ENCODE peak calls at places on chromosomes 7 and 10, in four cellular contexts. One of them, this sample, is unnamed.

GRCh38 chr7:101433688-101434087 is 71.0 kb downstream of the COL26A1 start:
- DNase-seq in left ventricle myocardium inferior: no peak
- DNase-seq in astrocyte: no peak
- DNase-seq in AG04449: no peak
- DNase-seq in this sample: no peak

GRCh38 chr10:84352251-84352842 is 24.0 kb downstream of the CCSER2 start:
- DNase-seq in left ventricle myocardium inferior: no peak
- DNase-seq in astrocyte: peak; percentile 41
- DNase-seq in AG04449: no peak
- DNase-seq in this sample: peak; percentile 57

GRCh38 chr10:133169173-133169947 is 9.3 kb downstream of the KNDC1 start:
- DNase-seq in astrocyte: no peak
- DNase-seq in AG04449: no peak
- DNase-seq in left ventricle myocardium inferior: no peak
- DNase-seq in this sample: no peak

GRCh38 chr7:68507644-68508043 is 1090.6 kb upstream of the AUTS2 start:
- DNase-seq in astrocyte: no peak
- DNase-seq in left ventricle myocardium inferior: no peak
- DNase-seq in AG04449: no peak
- DNase-seq in this sample: no peak

GRCh38 chr7:81499262-81500116 is 270.4 kb downstream of the HGF start:
- DNase-seq in AG04449: peak; percentile 59
- DNase-seq in left ventricle myocardium inferior: no peak
- DNase-seq in astrocyte: peak; percentile 69
- DNase-seq in this sample: peak; percentile 62

GRCh38 chr10:111093741-111094380 is 17.0 kb downstream of the ADRA2A start:
- DNase-seq in astrocyte: peak; percentile 35
- DNase-seq in AG04449: no peak
- DNase-seq in left ventricle myocardium inferior: no peak
- DNase-seq in this sample: no peak

GRCh38 chr7:65307651-65308299 is 65.9 kb upstream of the ZNF92 start:
- DNase-seq in left ventricle myocardium inferior: no peak
- DNase-seq in astrocyte: peak; percentile 38
- DNase-seq in AG04449: peak; percentile 7
- DNase-seq in this sample: peak; percentile 56

GRCh38 chr7:47132471-47132870 is 449.4 kb downstream of the TNS3 start:
- DNase-seq in left ventricle myocardium inferior: no peak
- DNase-seq in AG04449: no peak
- DNase-seq in astrocyte: peak; percentile 22
- DNase-seq in this sample: no peak

GRCh38 chr10:78909268-78909667 is 159.5 kb upstream of the ZMIZ1 start:
- DNase-seq in left ventricle myocardium inferior: no peak
- DNase-seq in AG04449: no peak
- DNase-seq in astrocyte: no peak
- DNase-seq in this sample: no peak

GRCh38 chr7:111045469-111045868 is 45.5 kb upstream of the LRRN3 start:
- DNase-seq in AG04449: no peak
- DNase-seq in astrocyte: no peak
- DNase-seq in left ventricle myocardium inferior: peak; percentile 14
- DNase-seq in this sample: no peak

GRCh38 chr7:68699090-68699711 is 899.1 kb upstream of the AUTS2 start:
- DNase-seq in AG04449: peak; percentile 92
- DNase-seq in astrocyte: peak; percentile 97
- DNase-seq in left ventricle myocardium inferior: no peak
- DNase-seq in this sample: no peak

GRCh38 chr10:98646998-98647917 is 200.5 kb upstream of the HPS1 start:
- DNase-seq in left ventricle myocardium inferior: no peak
- DNase-seq in AG04449: no peak
- DNase-seq in astrocyte: no peak
- DNase-seq in this sample: no peak

GRCh38 chr7:115558186-115558585 is 472.4 kb downstream of the TFEC start:
- DNase-seq in astrocyte: peak; percentile 58
- DNase-seq in left ventricle myocardium inferior: no peak
- DNase-seq in AG04449: peak; percentile 16
- DNase-seq in this sample: no peak

DNA sequence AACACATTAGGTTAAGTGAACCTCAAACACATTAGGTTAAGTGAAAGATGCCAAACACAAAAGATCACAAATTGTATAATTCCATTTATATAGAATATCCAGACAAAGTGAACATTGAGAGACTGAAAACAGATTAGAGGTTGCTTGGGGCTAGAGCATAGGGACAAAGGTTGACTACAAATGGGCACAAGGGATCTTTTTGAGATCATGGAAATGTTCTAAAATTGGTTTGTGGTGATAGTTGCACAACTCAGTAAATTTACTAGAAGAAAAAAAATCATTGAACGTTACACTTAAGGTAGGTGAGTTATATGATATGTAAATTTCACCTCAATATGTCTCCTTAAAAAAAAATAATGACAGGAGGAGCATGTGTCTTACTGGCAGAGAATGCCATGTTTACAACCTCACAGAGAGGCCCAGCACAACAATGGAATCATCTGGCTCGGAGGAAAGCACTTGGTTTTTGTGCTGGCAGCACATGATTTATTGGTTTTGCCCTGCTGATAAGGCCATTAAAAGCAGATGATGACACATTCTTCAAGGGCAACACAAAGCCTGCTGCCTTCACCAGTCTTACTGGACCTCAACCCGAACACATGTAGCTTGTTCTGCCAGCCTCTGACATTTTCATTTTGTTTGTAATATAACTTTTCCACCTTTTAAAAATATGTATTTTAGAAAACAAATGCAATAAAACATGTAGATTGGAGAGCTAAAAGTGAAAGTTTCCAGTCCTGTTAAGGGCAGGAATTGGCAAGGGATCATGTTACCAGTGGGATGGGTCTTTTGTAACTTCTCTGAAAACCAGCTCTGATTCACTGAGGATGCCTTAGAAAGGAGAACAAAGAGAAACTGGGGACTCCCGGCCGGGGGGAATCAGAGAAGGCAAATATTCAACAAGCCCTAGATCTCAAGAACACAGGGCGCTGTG is 11.9 kb upstream of the LMOD2 start:
- DNase-seq in left ventricle myocardium inferior: no peak
- DNase-seq in AG04449: no peak
- DNase-seq in astrocyte: peak; percentile 77
- DNase-seq in this sample: no peak
- H3K4me3 ChIP-seq in left ventricle myocardium inferior: peak overlapping the region; percentile 46
- H3K4me3 ChIP-seq in AG04449: peak overlapping the region; percentile 29
- H3K4me3 ChIP-seq in astrocyte: no peak overlapping the region
- H3K4me3 ChIP-seq in this sample: no peak overlapping the region

DNA sequence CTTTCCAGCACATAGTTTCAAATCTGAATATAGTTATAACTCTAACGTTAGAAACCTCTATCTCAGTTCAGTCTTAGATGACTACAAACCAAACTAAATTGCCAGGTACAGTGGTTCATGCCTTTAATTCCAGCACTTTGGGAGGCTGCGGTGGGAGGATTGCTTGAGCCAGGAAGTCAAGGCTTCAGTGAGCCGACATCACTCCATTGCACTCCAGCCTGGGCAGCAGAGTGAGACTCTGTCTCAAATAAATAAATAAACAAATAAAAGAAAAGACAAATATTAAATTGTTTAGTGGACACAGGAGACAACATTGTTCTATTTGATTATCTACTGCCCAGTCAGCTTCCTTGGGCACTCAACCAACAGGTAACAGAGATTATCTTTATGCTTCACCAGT is 15.8 kb downstream of the HDAC9 start:
- DNase-seq in AG04449: no peak
- DNase-seq in left ventricle myocardium inferior: no peak
- DNase-seq in astrocyte: no peak
- DNase-seq in this sample: no peak
- H3K4me3 ChIP-seq in AG04449: no peak overlapping the region
- H3K4me3 ChIP-seq in left ventricle myocardium inferior: no peak overlapping the region
- H3K4me3 ChIP-seq in astrocyte: peak overlapping the region; percentile 75
- H3K4me3 ChIP-seq in this sample: no peak overlapping the region

DNA sequence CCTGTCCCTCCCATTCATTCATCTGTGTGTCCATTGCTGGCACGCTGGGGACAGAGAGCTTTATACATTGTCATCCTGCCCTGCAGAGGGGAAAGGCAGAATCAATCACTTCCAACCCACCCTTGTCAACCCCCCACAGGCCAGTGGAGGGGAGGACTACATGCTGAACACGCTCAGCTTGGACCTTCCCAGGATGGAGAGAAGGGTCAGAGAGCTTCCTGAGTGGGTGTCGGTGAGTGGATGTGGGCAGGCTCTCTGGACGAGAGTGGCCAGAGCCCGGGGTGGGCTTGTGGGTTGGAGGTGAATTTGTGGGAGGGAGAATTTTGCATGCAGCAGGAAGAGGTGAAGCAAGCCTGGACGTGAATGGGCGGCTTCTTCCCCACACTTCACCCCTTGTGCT is 93.9 kb downstream of the DNAJB6 start:
- DNase-seq in AG04449: no peak
- DNase-seq in astrocyte: no peak
- DNase-seq in left ventricle myocardium inferior: peak; percentile 10
- DNase-seq in this sample: no peak
- H3K4me3 ChIP-seq in AG04449: no peak overlapping the region
- H3K4me3 ChIP-seq in astrocyte: no peak overlapping the region
- H3K4me3 ChIP-seq in left ventricle myocardium inferior: no peak overlapping the region
- H3K4me3 ChIP-seq in this sample: no peak overlapping the region

GRCh38 chr7:106262268-106262881 is 22.4 kb downstream of the NAMPT start:
- DNase-seq in AG04449: no peak
- DNase-seq in astrocyte: no peak
- DNase-seq in left ventricle myocardium inferior: no peak
- DNase-seq in this sample: no peak
- H3K4me3 ChIP-seq in AG04449: no peak overlapping the region
- H3K4me3 ChIP-seq in astrocyte: no peak overlapping the region
- H3K4me3 ChIP-seq in left ventricle myocardium inferior: no peak overlapping the region
- H3K4me3 ChIP-seq in this sample: no peak overlapping the region

DNA sequence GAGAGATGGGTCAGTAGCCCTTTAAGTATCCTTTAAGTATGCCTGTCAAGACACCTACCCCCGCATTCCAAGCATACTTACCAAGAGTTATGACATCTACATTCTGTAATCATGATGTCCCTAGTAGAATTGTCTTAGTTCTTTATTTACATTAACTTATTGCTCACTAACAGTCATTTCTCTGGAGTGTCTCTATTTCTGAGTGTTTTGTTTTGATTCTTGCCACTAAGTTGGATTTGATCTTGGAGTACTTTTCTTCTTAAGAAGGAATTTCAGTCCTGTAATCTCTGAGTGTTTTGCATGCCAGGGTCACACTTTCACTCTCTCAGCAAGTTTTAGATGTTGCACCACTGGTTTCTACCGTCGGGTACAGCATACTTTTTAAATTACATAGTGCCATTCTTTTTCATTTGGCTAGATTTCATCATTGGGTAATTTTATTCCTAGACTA is 1053.9 kb downstream of the KCNMA1 start:
- DNase-seq in left ventricle myocardium inferior: no peak
- DNase-seq in AG04449: peak; percentile 94
- DNase-seq in astrocyte: peak; percentile 91
- DNase-seq in this sample: no peak
- H3K4me3 ChIP-seq in left ventricle myocardium inferior: no peak overlapping the region
- H3K4me3 ChIP-seq in AG04449: no peak overlapping the region
- H3K4me3 ChIP-seq in astrocyte: no peak overlapping the region
- H3K4me3 ChIP-seq in this sample: no peak overlapping the region

This sample was measured in Jurkat, Clone E6-1.